ENCODE peak calls at places on chromosomes 12 and 14, in ten cellular contexts. One of them, this sample, is unnamed.

GRCh38 chr12:1297206-1297605 is 297.2 kb downstream of the FBXL14 start:
- DNase-seq in stimulated activated CD4-positive, alpha-beta T cell treated with anti-CD3 and anti-CD28 coated beads, Interleukin-2, amount 100 ng/mL, for 24 hours: no peak
- DNase-seq in lower lobe of right lung: no peak
- DNase-seq in fibroblast of mammary gland: peak; percentile 58
- DNase-seq in NCI-H187 treated with DMSO at 0.1 percent for 48 hours: no peak
- DNase-seq in SK-MEL-5: no peak
- DNase-seq in T-cell: no peak
- DNase-seq in NCI-H1436: no peak
- DNase-seq in SW480: no peak
- DNase-seq in lower leg skin: no peak
- DNase-seq in this sample: peak; percentile 71

GRCh38 chr14:103141117-103141796 is 18.0 kb downstream of the TNFAIP2 start:
- DNase-seq in stimulated activated CD4-positive, alpha-beta T cell treated with anti-CD3 and anti-CD28 coated beads, Interleukin-2, amount 100 ng/mL, for 24 hours: peak; percentile 26
- DNase-seq in lower lobe of right lung: peak; percentile 62
- DNase-seq in fibroblast of mammary gland: peak; percentile 55
- DNase-seq in NCI-H187 treated with DMSO at 0.1 percent for 48 hours: peak; percentile 46
- DNase-seq in SK-MEL-5: peak; percentile 68
- DNase-seq in T-cell: no peak
- DNase-seq in NCI-H1436: peak; percentile 78
- DNase-seq in SW480: peak; percentile 78
- DNase-seq in lower leg skin: no peak
- DNase-seq in this sample: no peak

GRCh38 chr12:31368666-31369361 is 42.9 kb upstream of the SINHCAF start:
- DNase-seq in stimulated activated CD4-positive, alpha-beta T cell treated with anti-CD3 and anti-CD28 coated beads, Interleukin-2, amount 100 ng/mL, for 24 hours: no peak
- DNase-seq in lower lobe of right lung: no peak
- DNase-seq in fibroblast of mammary gland: no peak
- DNase-seq in NCI-H187 treated with DMSO at 0.1 percent for 48 hours: peak; percentile 42
- DNase-seq in SK-MEL-5: peak; percentile 12
- DNase-seq in T-cell: no peak
- DNase-seq in NCI-H1436: no peak
- DNase-seq in SW480: no peak
- DNase-seq in lower leg skin: no peak
- DNase-seq in this sample: no peak

GRCh38 chr14:70697681-70698080 is 56.0 kb downstream of the TTC9 start:
- DNase-seq in stimulated activated CD4-positive, alpha-beta T cell treated with anti-CD3 and anti-CD28 coated beads, Interleukin-2, amount 100 ng/mL, for 24 hours: no peak
- DNase-seq in lower lobe of right lung: no peak
- DNase-seq in fibroblast of mammary gland: no peak
- DNase-seq in NCI-H187 treated with DMSO at 0.1 percent for 48 hours: no peak
- DNase-seq in SK-MEL-5: no peak
- DNase-seq in T-cell: no peak
- DNase-seq in NCI-H1436: no peak
- DNase-seq in SW480: peak; percentile 32
- DNase-seq in lower leg skin: no peak
- DNase-seq in this sample: no peak

GRCh38 chr12:2431810-2432209 is 363.0 kb upstream of the FKBP4 start:
- DNase-seq in stimulated activated CD4-positive, alpha-beta T cell treated with anti-CD3 and anti-CD28 coated beads, Interleukin-2, amount 100 ng/mL, for 24 hours: no peak
- DNase-seq in lower lobe of right lung: no peak
- DNase-seq in fibroblast of mammary gland: peak; percentile 59
- DNase-seq in NCI-H187 treated with DMSO at 0.1 percent for 48 hours: no peak
- DNase-seq in SK-MEL-5: no peak
- DNase-seq in T-cell: no peak
- DNase-seq in NCI-H1436: no peak
- DNase-seq in SW480: no peak
- DNase-seq in lower leg skin: no peak
- DNase-seq in this sample: peak; percentile 25

GRCh38 chr14:34113051-34113511 is 162.2 kb upstream of the EGLN3 start:
- DNase-seq in stimulated activated CD4-positive, alpha-beta T cell treated with anti-CD3 and anti-CD28 coated beads, Interleukin-2, amount 100 ng/mL, for 24 hours: no peak
- DNase-seq in lower lobe of right lung: no peak
- DNase-seq in fibroblast of mammary gland: peak; percentile 34
- DNase-seq in NCI-H187 treated with DMSO at 0.1 percent for 48 hours: no peak
- DNase-seq in SK-MEL-5: peak; percentile 67
- DNase-seq in T-cell: no peak
- DNase-seq in NCI-H1436: no peak
- DNase-seq in SW480: peak; percentile 21
- DNase-seq in lower leg skin: no peak
- DNase-seq in this sample: peak; percentile 21

GRCh38 chr12:88644946-88645702 is 64.9 kb upstream of the KITLG start:
- DNase-seq in stimulated activated CD4-positive, alpha-beta T cell treated with anti-CD3 and anti-CD28 coated beads, Interleukin-2, amount 100 ng/mL, for 24 hours: no peak
- DNase-seq in lower lobe of right lung: no peak
- DNase-seq in fibroblast of mammary gland: no peak
- DNase-seq in NCI-H187 treated with DMSO at 0.1 percent for 48 hours: no peak
- DNase-seq in SK-MEL-5: no peak
- DNase-seq in T-cell: no peak
- DNase-seq in NCI-H1436: no peak
- DNase-seq in SW480: no peak
- DNase-seq in lower leg skin: no peak
- DNase-seq in this sample: no peak

GRCh38 chr12:11648514-11649412 is 711 bp upstream of the ETV6 start:
- DNase-seq in stimulated activated CD4-positive, alpha-beta T cell treated with anti-CD3 and anti-CD28 coated beads, Interleukin-2, amount 100 ng/mL, for 24 hours: peak; percentile 68
- DNase-seq in lower lobe of right lung: peak; percentile 71
- DNase-seq in fibroblast of mammary gland: peak; percentile 85
- DNase-seq in NCI-H187 treated with DMSO at 0.1 percent for 48 hours: peak; percentile 76
- DNase-seq in SK-MEL-5: peak; percentile 89
- DNase-seq in T-cell: peak; percentile 45
- DNase-seq in NCI-H1436: peak; percentile 79
- DNase-seq in SW480: peak; percentile 99
- DNase-seq in lower leg skin: peak; percentile 68
- DNase-seq in this sample: peak; percentile 49

GRCh38 chr12:11716794-11717532 is 67.5 kb downstream of the ETV6 start:
- DNase-seq in stimulated activated CD4-positive, alpha-beta T cell treated with anti-CD3 and anti-CD28 coated beads, Interleukin-2, amount 100 ng/mL, for 24 hours: no peak
- DNase-seq in lower lobe of right lung: no peak
- DNase-seq in fibroblast of mammary gland: peak; percentile 76
- DNase-seq in NCI-H187 treated with DMSO at 0.1 percent for 48 hours: no peak
- DNase-seq in SK-MEL-5: no peak
- DNase-seq in T-cell: no peak
- DNase-seq in NCI-H1436: no peak
- DNase-seq in SW480: no peak
- DNase-seq in lower leg skin: no peak
- DNase-seq in this sample: no peak

GRCh38 chr14:69573841-69574265 is 818 bp downstream of the CCDC177 start:
- DNase-seq in stimulated activated CD4-positive, alpha-beta T cell treated with anti-CD3 and anti-CD28 coated beads, Interleukin-2, amount 100 ng/mL, for 24 hours: no peak
- DNase-seq in lower lobe of right lung: no peak
- DNase-seq in fibroblast of mammary gland: no peak
- DNase-seq in NCI-H187 treated with DMSO at 0.1 percent for 48 hours: peak; percentile 68
- DNase-seq in SK-MEL-5: no peak
- DNase-seq in T-cell: no peak
- DNase-seq in NCI-H1436: peak; percentile 82
- DNase-seq in SW480: peak; percentile 49
- DNase-seq in lower leg skin: no peak
- DNase-seq in this sample: no peak

GRCh38 chr12:121748571-121749265 is 36.2 kb downstream of the TMEM120B start:
- DNase-seq in stimulated activated CD4-positive, alpha-beta T cell treated with anti-CD3 and anti-CD28 coated beads, Interleukin-2, amount 100 ng/mL, for 24 hours: no peak
- DNase-seq in lower lobe of right lung: no peak
- DNase-seq in fibroblast of mammary gland: peak; percentile 93
- DNase-seq in NCI-H187 treated with DMSO at 0.1 percent for 48 hours: no peak
- DNase-seq in SK-MEL-5: peak; percentile 18
- DNase-seq in T-cell: no peak
- DNase-seq in NCI-H1436: no peak
- DNase-seq in SW480: peak; percentile 55
- DNase-seq in lower leg skin: no peak
- DNase-seq in this sample: no peak

GRCh38 chr12:65609359-65609771 is 214.9 kb upstream of the HMGA2 start:
- DNase-seq in stimulated activated CD4-positive, alpha-beta T cell treated with anti-CD3 and anti-CD28 coated beads, Interleukin-2, amount 100 ng/mL, for 24 hours: no peak
- DNase-seq in lower lobe of right lung: no peak
- DNase-seq in fibroblast of mammary gland: peak; percentile 97
- DNase-seq in NCI-H187 treated with DMSO at 0.1 percent for 48 hours: no peak
- DNase-seq in SK-MEL-5: peak; percentile 65
- DNase-seq in T-cell: no peak
- DNase-seq in NCI-H1436: no peak
- DNase-seq in SW480: no peak
- DNase-seq in lower leg skin: no peak
- DNase-seq in this sample: peak; percentile 64

GRCh38 chr12:54389536-54390175 is 5.1 kb upstream of the ZNF385A start:
- DNase-seq in stimulated activated CD4-positive, alpha-beta T cell treated with anti-CD3 and anti-CD28 coated beads, Interleukin-2, amount 100 ng/mL, for 24 hours: no peak
- DNase-seq in lower lobe of right lung: no peak
- DNase-seq in fibroblast of mammary gland: no peak
- DNase-seq in NCI-H187 treated with DMSO at 0.1 percent for 48 hours: no peak
- DNase-seq in SK-MEL-5: no peak
- DNase-seq in T-cell: no peak
- DNase-seq in NCI-H1436: no peak
- DNase-seq in SW480: no peak
- DNase-seq in lower leg skin: no peak
- DNase-seq in this sample: no peak

GRCh38 chr12:47377414-47378221 is 297.9 kb upstream of the AMIGO2 start:
- DNase-seq in stimulated activated CD4-positive, alpha-beta T cell treated with anti-CD3 and anti-CD28 coated beads, Interleukin-2, amount 100 ng/mL, for 24 hours: no peak
- DNase-seq in lower lobe of right lung: peak; percentile 65
- DNase-seq in fibroblast of mammary gland: peak; percentile 100
- DNase-seq in NCI-H187 treated with DMSO at 0.1 percent for 48 hours: no peak
- DNase-seq in SK-MEL-5: peak; percentile 18
- DNase-seq in T-cell: no peak
- DNase-seq in NCI-H1436: no peak
- DNase-seq in SW480: peak; percentile 7
- DNase-seq in lower leg skin: peak; percentile 47
- DNase-seq in this sample: peak; percentile 97

GRCh38 chr12:70646850-70647249 is 9.6 kb upstream of the PTPRB start:
- DNase-seq in stimulated activated CD4-positive, alpha-beta T cell treated with anti-CD3 and anti-CD28 coated beads, Interleukin-2, amount 100 ng/mL, for 24 hours: no peak
- DNase-seq in lower lobe of right lung: no peak
- DNase-seq in fibroblast of mammary gland: peak; percentile 62
- DNase-seq in NCI-H187 treated with DMSO at 0.1 percent for 48 hours: no peak
- DNase-seq in SK-MEL-5: no peak
- DNase-seq in T-cell: no peak
- DNase-seq in NCI-H1436: no peak
- DNase-seq in SW480: peak; percentile 4
- DNase-seq in lower leg skin: no peak
- DNase-seq in this sample: no peak

GRCh38 chr12:22882559-22882958 is 257.6 kb downstream of the ETNK1 start:
- DNase-seq in stimulated activated CD4-positive, alpha-beta T cell treated with anti-CD3 and anti-CD28 coated beads, Interleukin-2, amount 100 ng/mL, for 24 hours: no peak
- DNase-seq in lower lobe of right lung: no peak
- DNase-seq in fibroblast of mammary gland: no peak
- DNase-seq in NCI-H187 treated with DMSO at 0.1 percent for 48 hours: no peak
- DNase-seq in SK-MEL-5: peak; percentile 14
- DNase-seq in T-cell: no peak
- DNase-seq in NCI-H1436: no peak
- DNase-seq in SW480: no peak
- DNase-seq in lower leg skin: no peak
- DNase-seq in this sample: no peak

GRCh38 chr14:82080319-82080718 is 546.7 kb upstream of the SEL1L start:
- DNase-seq in stimulated activated CD4-positive, alpha-beta T cell treated with anti-CD3 and anti-CD28 coated beads, Interleukin-2, amount 100 ng/mL, for 24 hours: no peak
- DNase-seq in lower lobe of right lung: no peak
- DNase-seq in fibroblast of mammary gland: no peak
- DNase-seq in NCI-H187 treated with DMSO at 0.1 percent for 48 hours: no peak
- DNase-seq in SK-MEL-5: no peak
- DNase-seq in T-cell: no peak
- DNase-seq in NCI-H1436: no peak
- DNase-seq in SW480: no peak
- DNase-seq in lower leg skin: no peak
- DNase-seq in this sample: no peak

GRCh38 chr12:47547077-47547476 is 158.8 kb downstream of the RPAP3 start:
- DNase-seq in stimulated activated CD4-positive, alpha-beta T cell treated with anti-CD3 and anti-CD28 coated beads, Interleukin-2, amount 100 ng/mL, for 24 hours: no peak
- DNase-seq in lower lobe of right lung: no peak
- DNase-seq in fibroblast of mammary gland: peak; percentile 66
- DNase-seq in NCI-H187 treated with DMSO at 0.1 percent for 48 hours: no peak
- DNase-seq in SK-MEL-5: peak; percentile 70
- DNase-seq in T-cell: no peak
- DNase-seq in NCI-H1436: no peak
- DNase-seq in SW480: peak; percentile 42
- DNase-seq in lower leg skin: no peak
- DNase-seq in this sample: no peak

GRCh38 chr12:59486827-59487226 is 109.0 kb upstream of the SLC16A7 start:
- DNase-seq in stimulated activated CD4-positive, alpha-beta T cell treated with anti-CD3 and anti-CD28 coated beads, Interleukin-2, amount 100 ng/mL, for 24 hours: no peak
- DNase-seq in lower lobe of right lung: no peak
- DNase-seq in fibroblast of mammary gland: peak; percentile 39
- DNase-seq in NCI-H187 treated with DMSO at 0.1 percent for 48 hours: no peak
- DNase-seq in SK-MEL-5: no peak
- DNase-seq in T-cell: no peak
- DNase-seq in NCI-H1436: no peak
- DNase-seq in SW480: no peak
- DNase-seq in lower leg skin: no peak
- DNase-seq in this sample: no peak

GRCh38 chr14:22194669-22195068 is 394.4 kb downstream of the DAD1 start:
- DNase-seq in stimulated activated CD4-positive, alpha-beta T cell treated with anti-CD3 and anti-CD28 coated beads, Interleukin-2, amount 100 ng/mL, for 24 hours: no peak
- DNase-seq in lower lobe of right lung: no peak
- DNase-seq in fibroblast of mammary gland: peak; percentile 5
- DNase-seq in NCI-H187 treated with DMSO at 0.1 percent for 48 hours: no peak
- DNase-seq in SK-MEL-5: peak; percentile 29
- DNase-seq in T-cell: no peak
- DNase-seq in NCI-H1436: no peak
- DNase-seq in SW480: no peak
- DNase-seq in lower leg skin: no peak
- DNase-seq in this sample: no peak

GRCh38 chr14:95489163-95489887 is 27.1 kb downstream of the SYNE3 start:
- DNase-seq in stimulated activated CD4-positive, alpha-beta T cell treated with anti-CD3 and anti-CD28 coated beads, Interleukin-2, amount 100 ng/mL, for 24 hours: no peak
- DNase-seq in lower lobe of right lung: no peak
- DNase-seq in fibroblast of mammary gland: no peak
- DNase-seq in NCI-H187 treated with DMSO at 0.1 percent for 48 hours: no peak
- DNase-seq in SK-MEL-5: peak; percentile 7
- DNase-seq in T-cell: no peak
- DNase-seq in NCI-H1436: no peak
- DNase-seq in SW480: no peak
- DNase-seq in lower leg skin: no peak
- DNase-seq in this sample: no peak

GRCh38 chr14:70097576-70098256 is 91.0 kb downstream of the SLC8A3 start:
- DNase-seq in stimulated activated CD4-positive, alpha-beta T cell treated with anti-CD3 and anti-CD28 coated beads, Interleukin-2, amount 100 ng/mL, for 24 hours: no peak
- DNase-seq in lower lobe of right lung: no peak
- DNase-seq in fibroblast of mammary gland: no peak
- DNase-seq in NCI-H187 treated with DMSO at 0.1 percent for 48 hours: peak; percentile 99
- DNase-seq in SK-MEL-5: no peak
- DNase-seq in T-cell: no peak
- DNase-seq in NCI-H1436: peak; percentile 10
- DNase-seq in SW480: no peak
- DNase-seq in lower leg skin: no peak
- DNase-seq in this sample: no peak

This sample was measured in GM04503.